ENCODE peak calls at places on chromosomes 3 and 15, in ten cellular contexts. D is A549, J is esophagus squamous epithelium, X is WERI-Rb-1, V is foreskin fibroblast, G is choroid plexus epithelial cell, E is brain microvascular endothelial cell, R is heart left ventricle, U is GM06990, C is transverse colon. P is an unnamed sample.

GRCh38 chr15:95160316-95160715 is 929.0 kb downstream of the MCTP2 start:
- DNase-seq in D (no peak), J (no peak), X (no peak), V (no peak), G (no peak), E (no peak), R (peak), U (no peak), C (no peak), P (no peak)

GRCh38 chr3:32177702-32178198 is 60.7 kb upstream of the CMTM8 start:
- DNase-seq in D (peak), J (no peak), X (peak), V (peak), G (peak), E (peak), R (peak), U (no peak), C (peak), P (peak)

GRCh38 chr3:171407746-171408145 is 52.5 kb downstream of the TNIK start:
- DNase-seq in D (no peak), J (no peak), X (no peak), V (peak), G (peak), E (peak), R (no peak), U (no peak), C (no peak), P (no peak)

GRCh38 chr3:155243512-155243921 is 50.0 kb downstream of the STRIT1 start:
- DNase-seq in D (no peak), J (no peak), X (no peak), V (peak), G (peak), E (no peak), R (no peak), U (peak), C (no peak), P (peak)

GRCh38 chr3:76585794-76586392 is 454.0 kb upstream of the ROBO2 start:
- DNase-seq in D (peak), J (no peak), X (no peak), V (no peak), G (peak), E (no peak), R (no peak), U (no peak), C (no peak), P (peak)

GRCh38 chr15:69275104-69275670 is 23.5 kb upstream of the PAQR5 start:
- DNase-seq in D (no peak), J (no peak), X (no peak), V (no peak), G (peak), E (peak), R (no peak), U (no peak), C (no peak), P (no peak)

GRCh38 chr15:63013052-63013808 is 29.3 kb upstream of the TPM1 start:
- DNase-seq in D (no peak), J (no peak), X (no peak), V (peak), G (peak), E (peak), R (no peak), U (no peak), C (no peak), P (no peak)

GRCh38 chr3:190739726-190740230 is 122.7 kb downstream of the GMNC start:
- DNase-seq in D (no peak), J (no peak), X (no peak), V (no peak), G (no peak), E (no peak), R (no peak), U (no peak), C (no peak), P (no peak)

GRCh38 chr3:34225828-34226227 is 427.4 kb downstream of the PDCD6IP start:
- DNase-seq in D (no peak), J (no peak), X (no peak), V (no peak), G (peak), E (no peak), R (no peak), U (no peak), C (no peak), P (no peak)

GRCh38 chr3:143363276-143363675 is 243.7 kb downstream of the CHST2 start:
- DNase-seq in D (no peak), J (no peak), X (no peak), V (peak), G (peak), E (peak), R (no peak), U (no peak), C (no peak), P (no peak)

GRCh38 chr3:55491296-55491816 is 4.2 kb upstream of the WNT5A start:
- DNase-seq in D (no peak), J (no peak), X (no peak), V (peak), G (peak), E (peak), R (no peak), U (no peak), C (peak), P (no peak)

GRCh38 chr3:171679011-171679492 is 131.2 kb downstream of the PLD1 start:
- DNase-seq in D (no peak), J (no peak), X (no peak), V (no peak), G (no peak), E (no peak), R (no peak), U (no peak), C (peak), P (no peak)

GRCh38 chr15:69234676-69235075 is 64.0 kb upstream of the PAQR5 start:
- DNase-seq in D (no peak), J (no peak), X (no peak), V (no peak), G (no peak), E (no peak), R (no peak), U (no peak), C (no peak), P (no peak)

GRCh38 chr15:49622561-49622960 is 1.7 kb downstream of the DTWD1 start:
- DNase-seq in D (no peak), J (no peak), X (no peak), V (no peak), G (peak), E (no peak), R (no peak), U (no peak), C (no peak), P (no peak)

GRCh38 chr3:43873723-43874122 is 183.0 kb downstream of the ABHD5 start:
- DNase-seq in D (no peak), J (no peak), X (no peak), V (no peak), G (no peak), E (no peak), R (no peak), U (no peak), C (no peak), P (no peak)

GRCh38 chr15:73320619-73321180 is 48.1 kb downstream of the HCN4 start:
- DNase-seq in D (no peak), J (no peak), X (no peak), V (no peak), G (no peak), E (no peak), R (no peak), U (no peak), C (no peak), P (no peak)

GRCh38 chr3:111729087-111729846 is 129.8 kb upstream of the PHLDB2 start:
- DNase-seq in D (no peak), J (no peak), X (peak), V (peak), G (peak), E (peak), R (peak), U (no peak), C (no peak), P (no peak)

GRCh38 chr3:152658977-152659376 is 176.0 kb upstream of the P2RY1 start:
- DNase-seq in D (no peak), J (no peak), X (no peak), V (no peak), G (no peak), E (no peak), R (no peak), U (no peak), C (no peak), P (no peak)
- H3K4me3 ChIP-seq in D (no peak), J (no peak), X (no peak), V (no peak), G (no peak), E (no peak), R (no peak), U (no peak), C (no peak), P (no peak)

DNA sequence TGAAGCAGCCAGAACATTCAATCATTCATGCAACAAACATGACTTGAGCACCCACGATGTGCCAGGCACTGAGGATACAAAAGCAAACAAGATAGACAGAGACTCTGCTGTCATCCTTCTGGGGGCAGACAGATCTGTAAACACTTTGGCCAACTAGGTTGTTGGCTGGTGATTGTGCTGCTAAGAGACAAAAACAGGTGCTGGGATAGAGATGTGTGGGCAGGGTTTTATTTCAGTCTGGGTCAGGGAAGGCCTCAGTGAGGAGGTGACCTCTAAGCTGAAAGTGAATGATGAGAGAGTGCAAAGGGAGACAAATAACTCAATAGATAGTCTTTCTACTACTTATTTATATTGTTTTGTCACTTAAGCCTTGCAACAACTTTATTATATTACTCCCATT is 147.0 kb upstream of the VEPH1 start:
- DNase-seq in D (no peak), J (no peak), X (no peak), V (no peak), G (no peak), E (no peak), R (no peak), U (no peak), C (no peak), P (no peak)
- H3K4me3 ChIP-seq in D (no peak), J (no peak), X (no peak), V (no peak), G (no peak), E (no peak), R (no peak), U (no peak), C (no peak), P (no peak)

GRCh38 chr3:62876064-62876463 is 848 bp upstream of the CADPS start:
- DNase-seq in D (no peak), J (no peak), X (peak), V (peak), G (peak), E (peak), R (peak), U (no peak), C (peak), P (peak)
- H3K4me3 ChIP-seq in D (no peak), J (no peak), X (peak), V (no peak), G (no peak), E (no peak), R (no peak), U (no peak), C (no peak), P (no peak)

DNA sequence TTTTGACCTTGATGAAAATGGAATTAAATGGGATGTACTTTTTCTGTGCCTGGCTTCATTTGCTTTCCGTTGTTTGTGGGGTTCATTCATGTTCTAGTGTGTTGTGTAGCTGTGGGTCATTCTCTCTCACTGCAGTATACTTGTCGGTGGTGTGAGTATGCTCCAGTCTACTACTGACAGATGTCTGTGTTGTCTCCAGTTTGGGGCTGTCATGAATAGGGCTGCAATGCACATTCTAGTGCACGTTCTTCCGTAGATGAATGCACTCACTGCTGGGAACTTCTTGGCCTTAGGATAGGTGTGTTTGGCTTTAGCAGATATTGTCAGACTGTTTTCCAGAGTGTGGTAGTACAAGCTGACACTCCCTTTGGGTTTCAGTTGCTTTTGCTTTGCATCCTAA is 1.7 kb upstream of the SLC6A20 start:
- DNase-seq in D (no peak), J (no peak), X (no peak), V (no peak), G (no peak), E (no peak), R (no peak), U (no peak), C (no peak), P (no peak)
- H3K4me3 ChIP-seq in D (no peak), J (no peak), X (no peak), V (no peak), G (no peak), E (no peak), R (no peak), U (no peak), C (no peak), P (no peak)

DNA sequence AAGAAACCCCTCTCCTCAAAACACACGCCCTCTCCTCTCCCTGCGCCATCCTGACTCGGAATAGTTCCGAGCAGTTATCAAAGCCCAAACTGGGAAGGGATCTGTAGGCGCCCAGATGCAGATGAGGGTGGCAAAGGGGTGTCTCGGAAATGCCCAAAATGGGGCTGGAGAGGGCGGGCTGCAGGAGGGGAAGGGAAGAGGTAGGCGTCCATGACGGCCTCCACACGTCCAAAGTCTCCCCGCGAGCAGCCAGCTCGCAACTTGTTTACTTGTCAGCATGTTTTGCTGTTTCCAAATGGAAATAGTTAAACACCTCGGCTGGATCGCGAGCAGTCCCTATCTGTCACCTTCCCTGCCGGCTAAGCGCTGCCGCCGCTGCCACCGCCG is 1.4 kb downstream of the NTRK3 start:
- DNase-seq in D (no peak), J (no peak), X (no peak), V (no peak), G (no peak), E (no peak), R (no peak), U (no peak), C (no peak), P (no peak)
- H3K4me3 ChIP-seq in D (peak), J (peak), X (no peak), V (no peak), G (peak), E (no peak), R (peak), U (no peak), C (no peak), P (no peak)

GRCh38 chr15:53978248-53978906 is at the start of gene UNC13C:
- DNase-seq in D (peak), J (no peak), X (peak), V (no peak), G (no peak), E (peak), R (no peak), U (peak), C (peak), P (peak)
- H3K4me3 ChIP-seq in D (peak), J (peak), X (no peak), V (no peak), G (no peak), E (peak), R (peak), U (no peak), C (no peak), P (no peak)

GRCh38 chr15:98146031-98146430 is 185.5 kb downstream of the ARRDC4 start:
- DNase-seq in D (no peak), J (no peak), X (no peak), V (no peak), G (no peak), E (no peak), R (no peak), U (no peak), C (no peak), P (no peak)

GRCh38 chr15:98144388-98144787 is 183.9 kb downstream of the ARRDC4 start:
- DNase-seq in D (no peak), J (no peak), X (no peak), V (no peak), G (no peak), E (no peak), R (no peak), U (no peak), C (no peak), P (no peak)

GRCh38 chr15:98150531-98150930 is 190.0 kb downstream of the ARRDC4 start:
- DNase-seq in D (no peak), J (no peak), X (no peak), V (no peak), G (no peak), E (no peak), R (no peak), U (no peak), C (no peak), P (no peak)

GRCh38 chr15:98150084-98150483 is 189.6 kb downstream of the ARRDC4 start:
- DNase-seq in D (no peak), J (no peak), X (no peak), V (no peak), G (no peak), E (no peak), R (no peak), U (no peak), C (no peak), P (no peak)

GRCh38 chr15:98147415-98147814 is 186.9 kb downstream of the ARRDC4 start:
- DNase-seq in D (no peak), J (no peak), X (no peak), V (no peak), G (no peak), E (no peak), R (no peak), U (no peak), C (no peak), P (peak)
- H3K4me3 ChIP-seq in D (no peak), J (no peak), X (no peak), V (no peak), G (no peak), E (no peak), R (no peak), U (no peak), C (no peak), P (no peak)

GRCh38 chr3:167732313-167733065 is 2.2 kb downstream of the PDCD10 start:
- DNase-seq in D (no peak), J (no peak), X (no peak), V (no peak), G (no peak), E (no peak), R (no peak), U (no peak), C (no peak), P (no peak)
- H3K4me3 ChIP-seq in D (no peak), J (no peak), X (no peak), V (no peak), G (no peak), E (no peak), R (no peak), U (no peak), C (no peak), P (peak)

DNA sequence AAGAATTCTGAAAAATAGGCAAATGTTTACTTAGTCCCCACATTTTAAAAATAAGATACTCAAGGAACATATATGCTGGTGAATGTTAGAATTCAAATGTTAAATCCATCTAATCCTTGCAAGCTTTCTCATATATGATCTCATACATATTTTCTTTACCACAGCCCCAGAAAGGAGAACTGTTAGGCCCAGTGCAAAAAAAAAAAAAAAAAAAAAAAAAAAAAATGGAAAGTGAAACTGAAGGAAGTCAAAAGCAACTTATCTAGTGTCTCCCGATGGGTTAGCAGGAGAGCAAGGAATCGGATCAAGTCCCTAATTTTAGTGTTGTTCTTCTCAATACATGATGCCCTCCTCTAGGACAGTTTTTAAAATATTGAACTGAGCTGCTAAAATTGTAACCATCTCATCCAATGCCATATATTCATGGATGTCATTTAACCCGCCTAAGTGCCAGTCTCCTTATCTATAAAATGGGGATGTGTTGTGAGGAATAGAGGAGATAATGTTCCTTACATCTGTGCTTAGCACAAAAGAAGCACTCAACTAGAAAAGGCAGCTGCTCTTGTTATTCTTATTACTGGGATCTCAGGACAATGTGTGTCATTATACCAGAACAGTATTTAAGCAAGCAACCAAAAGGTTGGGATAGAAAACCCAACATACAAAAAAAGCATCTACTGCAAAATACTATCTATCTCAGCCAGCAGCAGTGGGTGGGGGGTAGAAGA is 279.7 kb downstream of the MAGI1 start:
- DNase-seq in D (no peak), J (no peak), X (no peak), V (no peak), G (peak), E (no peak), R (no peak), U (peak), C (no peak), P (no peak)
- H3K4me3 ChIP-seq in D (no peak), J (no peak), X (no peak), V (no peak), G (no peak), E (no peak), R (peak), U (no peak), C (no peak), P (no peak)

GRCh38 chr3:185930393-185931107 is 7.3 kb downstream of the TRA2B start:
- DNase-seq in D (no peak), J (no peak), X (no peak), V (peak), G (peak), E (peak), R (no peak), U (no peak), C (no peak), P (no peak)

GRCh38 chr3:185932213-185932612 is 5.6 kb downstream of the TRA2B start:
- DNase-seq in D (no peak), J (no peak), X (no peak), V (no peak), G (no peak), E (no peak), R (no peak), U (no peak), C (no peak), P (no peak)

GRCh38 chr3:185929192-185930151 is 8.3 kb downstream of the TRA2B start:
- DNase-seq in D (no peak), J (no peak), X (no peak), V (peak), G (peak), E (no peak), R (no peak), U (no peak), C (no peak), P (no peak)

GRCh38 chr3:185933374-185933950 is 4.4 kb downstream of the TRA2B start:
- DNase-seq in D (no peak), J (no peak), X (no peak), V (no peak), G (no peak), E (no peak), R (no peak), U (no peak), C (no peak), P (no peak)

GRCh38 chr3:185931777-185932176 is 6.0 kb downstream of the TRA2B start:
- DNase-seq in D (no peak), J (no peak), X (no peak), V (no peak), G (no peak), E (no peak), R (no peak), U (no peak), C (no peak), P (no peak)
- H3K4me3 ChIP-seq in D (peak), J (peak), X (no peak), V (peak), G (no peak), E (no peak), R (peak), U (peak), C (no peak), P (peak)

P was measured in GM12865.